ENCODE peak calls at places on chromosomes 1 and 21, in nine cellular contexts. D is activated CD4-positive, CD25-positive, alpha-beta regulatory T cell; Q is KG1; L is endothelial cell; C is iris pigment epithelial cell; E is WTC11; S is left ventricle myocardium inferior; H is colonic mucosa; I is stimulated activated CD8-positive, alpha-beta memory T cell treated with anti-CD3 and anti-CD28 coated beads, Interleukin-15, amount 100 ng/mL, for 1 hour. B is an unnamed sample.

GRCh38 chr1:45820173-45820572 is 16.8 kb downstream of the MAST2 start:
- DNase-seq in C (no peak), D (no peak), H (no peak), Q (no peak), L (no peak), E (no peak), S (no peak), I (no peak), B (no peak)

GRCh38 chr1:26799479-26800133 is 11.9 kb downstream of the PIGV start:
- DNase-seq in D (no peak), I (no peak), Q (no peak), C (peak), S (peak), L (no peak), E (no peak), H (no peak), B (peak)

GRCh38 chr1:226706664-226707063 is 32.4 kb downstream of the ITPKB start:
- DNase-seq in H (no peak), E (no peak), D (no peak), I (no peak), S (no peak), Q (no peak), C (no peak), L (no peak), B (no peak)

GRCh38 chr1:33143698-33144097 is 38.1 kb downstream of the TRIM62 start:
- DNase-seq in E (no peak), L (no peak), H (no peak), C (peak), D (no peak), I (no peak), S (no peak), Q (no peak), B (no peak)

GRCh38 chr1:115679141-115679611 is 37.4 kb downstream of the VANGL1 start:
- DNase-seq in D (no peak), L (no peak), E (no peak), S (peak), Q (no peak), C (peak), H (no peak), I (no peak), B (peak)

GRCh38 chr1:21289700-21290545 is at the start of gene ECE1:
- DNase-seq in L (peak), S (peak), H (peak), D (no peak), E (peak), I (no peak), Q (no peak), C (no peak), B (peak)

GRCh38 chr21:20943476-20944085 is 54.6 kb upstream of the NCAM2 start:
- DNase-seq in L (no peak), I (no peak), Q (no peak), S (no peak), H (no peak), D (no peak), E (no peak), C (no peak), B (no peak)

GRCh38 chr1:27368872-27369703 is 2.3 kb upstream of the MAP3K6 start:
- DNase-seq in S (no peak), L (no peak), C (peak), Q (peak), E (no peak), H (no peak), D (no peak), I (no peak), B (no peak)

GRCh38 chr1:73463848-73464247 is 734.1 kb downstream of the LRRIQ3 start:
- DNase-seq in C (no peak), Q (no peak), H (no peak), L (no peak), D (no peak), S (no peak), E (no peak), I (no peak), B (no peak)

GRCh38 chr1:67162954-67163353 is 3.3 kb upstream of the IL23R start:
- DNase-seq in Q (no peak), S (no peak), D (no peak), H (no peak), E (no peak), C (peak), L (no peak), I (no peak), B (no peak)

GRCh38 chr1:30110826-30111225 is 612.6 kb downstream of the MATN1 start:
- DNase-seq in I (no peak), D (no peak), L (no peak), H (no peak), C (no peak), E (no peak), S (no peak), Q (no peak), B (no peak)

GRCh38 chr1:5901841-5902240 is 90.4 kb downstream of the NPHP4 start:
- DNase-seq in E (peak), L (no peak), Q (no peak), H (no peak), C (no peak), S (no peak), D (no peak), I (no peak), B (no peak)

GRCh38 chr1:63327417-63328139 is 5.2 kb downstream of the FOXD3 start:
- DNase-seq in L (peak), Q (no peak), D (no peak), S (no peak), I (no peak), H (peak), E (peak), C (peak), B (peak)

GRCh38 chr1:164683235-164683634 is 124.3 kb downstream of the PBX1 start:
- DNase-seq in E (no peak), Q (no peak), C (no peak), S (no peak), D (no peak), H (no peak), I (no peak), L (no peak), B (no peak)